ENCODE peak calls at places on chromosomes 5 and 9, in ten cellular contexts. One of them, this sample, is unnamed. For H3K27me3 and H3K4me1, the result is how much of the 10 kb centered on the place peaks cover.

GRCh38 chr5:9545959-9546851 is at the start of gene SEMA5A:
- DNase-seq in PC-3: peak
- DNase-seq in HepG2: no peak
- DNase-seq in esophagus squamous epithelium: no peak
- DNase-seq in naive thymus-derived CD4-positive, alpha-beta T cell: no peak
- DNase-seq in CD4-positive, CD25-positive, alpha-beta regulatory T cell: no peak
- DNase-seq in cardiac muscle cell: peak
- DNase-seq in stomach: peak
- DNase-seq in aorta: peak
- DNase-seq in fibroblast of lung: peak
- DNase-seq in this sample: peak

GRCh38 chr9:36078047-36078446 is 41.3 kb downstream of the RECK start:
- DNase-seq in PC-3: no peak
- DNase-seq in HepG2: no peak
- DNase-seq in esophagus squamous epithelium: no peak
- DNase-seq in naive thymus-derived CD4-positive, alpha-beta T cell: no peak
- DNase-seq in CD4-positive, CD25-positive, alpha-beta regulatory T cell: no peak
- DNase-seq in cardiac muscle cell: no peak
- DNase-seq in stomach: no peak
- DNase-seq in aorta: no peak
- DNase-seq in fibroblast of lung: no peak
- DNase-seq in this sample: no peak

GRCh38 chr9:133683494-133684460 is 47.6 kb downstream of the DBH start:
- DNase-seq in PC-3: no peak
- DNase-seq in HepG2: no peak
- DNase-seq in esophagus squamous epithelium: no peak
- DNase-seq in naive thymus-derived CD4-positive, alpha-beta T cell: peak
- DNase-seq in CD4-positive, CD25-positive, alpha-beta regulatory T cell: peak
- DNase-seq in cardiac muscle cell: peak
- DNase-seq in stomach: no peak
- DNase-seq in aorta: no peak
- DNase-seq in fibroblast of lung: peak
- DNase-seq in this sample: peak

GRCh38 chr5:32325067-32325466 is 12.3 kb upstream of the MTMR12 start:
- DNase-seq in PC-3: no peak
- DNase-seq in HepG2: no peak
- DNase-seq in esophagus squamous epithelium: no peak
- DNase-seq in naive thymus-derived CD4-positive, alpha-beta T cell: no peak
- DNase-seq in CD4-positive, CD25-positive, alpha-beta regulatory T cell: no peak
- DNase-seq in cardiac muscle cell: peak
- DNase-seq in stomach: no peak
- DNase-seq in aorta: no peak
- DNase-seq in fibroblast of lung: peak
- DNase-seq in this sample: no peak

GRCh38 chr9:133821606-133822438 is 83.7 kb upstream of the SARDH start:
- DNase-seq in PC-3: no peak
- DNase-seq in HepG2: no peak
- DNase-seq in esophagus squamous epithelium: no peak
- DNase-seq in naive thymus-derived CD4-positive, alpha-beta T cell: no peak
- DNase-seq in CD4-positive, CD25-positive, alpha-beta regulatory T cell: no peak
- DNase-seq in cardiac muscle cell: no peak
- DNase-seq in stomach: no peak
- DNase-seq in aorta: no peak
- DNase-seq in fibroblast of lung: peak
- DNase-seq in this sample: no peak

GRCh38 chr5:131363811-131364506 is 100.1 kb downstream of the CDC42SE2 start:
- DNase-seq in PC-3: no peak
- DNase-seq in HepG2: no peak
- DNase-seq in esophagus squamous epithelium: no peak
- DNase-seq in naive thymus-derived CD4-positive, alpha-beta T cell: no peak
- DNase-seq in CD4-positive, CD25-positive, alpha-beta regulatory T cell: no peak
- DNase-seq in cardiac muscle cell: no peak
- DNase-seq in stomach: no peak
- DNase-seq in aorta: no peak
- DNase-seq in fibroblast of lung: no peak
- DNase-seq in this sample: no peak

GRCh38 chr9:78280982-78281668 is 15.8 kb upstream of the PSAT1 start:
- DNase-seq in PC-3: no peak
- DNase-seq in HepG2: peak
- DNase-seq in esophagus squamous epithelium: no peak
- DNase-seq in naive thymus-derived CD4-positive, alpha-beta T cell: no peak
- DNase-seq in CD4-positive, CD25-positive, alpha-beta regulatory T cell: no peak
- DNase-seq in cardiac muscle cell: peak
- DNase-seq in stomach: peak
- DNase-seq in aorta: no peak
- DNase-seq in fibroblast of lung: peak
- DNase-seq in this sample: no peak

GRCh38 chr5:58156354-58156753 is 303.5 kb downstream of the PLK2 start:
- DNase-seq in PC-3: no peak
- DNase-seq in HepG2: no peak
- DNase-seq in esophagus squamous epithelium: no peak
- DNase-seq in naive thymus-derived CD4-positive, alpha-beta T cell: no peak
- DNase-seq in CD4-positive, CD25-positive, alpha-beta regulatory T cell: no peak
- DNase-seq in cardiac muscle cell: peak
- DNase-seq in stomach: no peak
- DNase-seq in aorta: no peak
- DNase-seq in fibroblast of lung: peak
- DNase-seq in this sample: no peak

GRCh38 chr5:4581289-4581688 is 558.8 kb upstream of the ADAMTS16 start:
- DNase-seq in PC-3: no peak
- DNase-seq in HepG2: no peak
- DNase-seq in esophagus squamous epithelium: no peak
- DNase-seq in naive thymus-derived CD4-positive, alpha-beta T cell: no peak
- DNase-seq in CD4-positive, CD25-positive, alpha-beta regulatory T cell: no peak
- DNase-seq in cardiac muscle cell: no peak
- DNase-seq in stomach: no peak
- DNase-seq in aorta: no peak
- DNase-seq in fibroblast of lung: no peak
- DNase-seq in this sample: no peak

GRCh38 chr5:1161832-1162229 is 39.6 kb upstream of the SLC6A19 start:
- DNase-seq in PC-3: peak
- DNase-seq in HepG2: no peak
- DNase-seq in esophagus squamous epithelium: no peak
- DNase-seq in naive thymus-derived CD4-positive, alpha-beta T cell: no peak
- DNase-seq in CD4-positive, CD25-positive, alpha-beta regulatory T cell: no peak
- DNase-seq in cardiac muscle cell: no peak
- DNase-seq in stomach: peak
- DNase-seq in aorta: peak
- DNase-seq in fibroblast of lung: no peak
- DNase-seq in this sample: no peak

GRCh38 chr9:111094433-111095421 is 56.5 kb upstream of the LPAR1 start:
- DNase-seq in PC-3: peak
- DNase-seq in HepG2: no peak
- DNase-seq in esophagus squamous epithelium: no peak
- DNase-seq in naive thymus-derived CD4-positive, alpha-beta T cell: no peak
- DNase-seq in CD4-positive, CD25-positive, alpha-beta regulatory T cell: no peak
- DNase-seq in cardiac muscle cell: peak
- DNase-seq in stomach: no peak
- DNase-seq in aorta: no peak
- DNase-seq in fibroblast of lung: peak
- DNase-seq in this sample: no peak

GRCh38 chr9:113796651-113797426 is 79.3 kb upstream of the ZNF618 start:
- DNase-seq in PC-3: no peak
- DNase-seq in HepG2: no peak
- DNase-seq in esophagus squamous epithelium: no peak
- DNase-seq in naive thymus-derived CD4-positive, alpha-beta T cell: no peak
- DNase-seq in CD4-positive, CD25-positive, alpha-beta regulatory T cell: no peak
- DNase-seq in cardiac muscle cell: no peak
- DNase-seq in stomach: no peak
- DNase-seq in aorta: no peak
- DNase-seq in fibroblast of lung: no peak
- DNase-seq in this sample: no peak

GRCh38 chr9:92455217-92455616 is 27.1 kb downstream of the ASPN start:
- DNase-seq in PC-3: peak
- DNase-seq in HepG2: peak
- DNase-seq in esophagus squamous epithelium: no peak
- DNase-seq in naive thymus-derived CD4-positive, alpha-beta T cell: no peak
- DNase-seq in CD4-positive, CD25-positive, alpha-beta regulatory T cell: peak
- DNase-seq in cardiac muscle cell: no peak
- DNase-seq in stomach: no peak
- DNase-seq in aorta: no peak
- DNase-seq in fibroblast of lung: no peak
- DNase-seq in this sample: no peak

GRCh38 chr9:116149844-116150243 is 3.7 kb upstream of the PAPPA start:
- DNase-seq in PC-3: peak
- DNase-seq in HepG2: no peak
- DNase-seq in esophagus squamous epithelium: no peak
- DNase-seq in naive thymus-derived CD4-positive, alpha-beta T cell: no peak
- DNase-seq in CD4-positive, CD25-positive, alpha-beta regulatory T cell: peak
- DNase-seq in cardiac muscle cell: no peak
- DNase-seq in stomach: peak
- DNase-seq in aorta: no peak
- DNase-seq in fibroblast of lung: no peak
- DNase-seq in this sample: no peak

GRCh38 chr5:72557147-72557501 is 49.9 kb upstream of the ZNF366 start:
- DNase-seq in PC-3: no peak
- DNase-seq in HepG2: no peak
- DNase-seq in esophagus squamous epithelium: no peak
- DNase-seq in naive thymus-derived CD4-positive, alpha-beta T cell: no peak
- DNase-seq in CD4-positive, CD25-positive, alpha-beta regulatory T cell: no peak
- DNase-seq in cardiac muscle cell: no peak
- DNase-seq in stomach: no peak
- DNase-seq in aorta: peak
- DNase-seq in fibroblast of lung: no peak
- DNase-seq in this sample: no peak

GRCh38 chr5:16937023-16937379 is 913 bp upstream of the MYO10 start:
- DNase-seq in PC-3: peak
- DNase-seq in HepG2: no peak
- DNase-seq in esophagus squamous epithelium: no peak
- DNase-seq in naive thymus-derived CD4-positive, alpha-beta T cell: no peak
- DNase-seq in CD4-positive, CD25-positive, alpha-beta regulatory T cell: no peak
- DNase-seq in cardiac muscle cell: no peak
- DNase-seq in stomach: peak
- DNase-seq in aorta: no peak
- DNase-seq in fibroblast of lung: no peak
- DNase-seq in this sample: no peak
- H3K4me3 ChIP-seq in PC-3: peak
- H3K4me3 ChIP-seq in HepG2: no peak
- H3K4me3 ChIP-seq in esophagus squamous epithelium: peak
- H3K4me3 ChIP-seq in naive thymus-derived CD4-positive, alpha-beta T cell: no peak
- H3K4me3 ChIP-seq in CD4-positive, CD25-positive, alpha-beta regulatory T cell: no peak
- H3K4me3 ChIP-seq in cardiac muscle cell: peak
- H3K4me3 ChIP-seq in stomach: peak
- H3K4me3 ChIP-seq in aorta: no peak
- H3K4me3 ChIP-seq in fibroblast of lung: peak
- H3K4me3 ChIP-seq in this sample: no peak

DNA sequence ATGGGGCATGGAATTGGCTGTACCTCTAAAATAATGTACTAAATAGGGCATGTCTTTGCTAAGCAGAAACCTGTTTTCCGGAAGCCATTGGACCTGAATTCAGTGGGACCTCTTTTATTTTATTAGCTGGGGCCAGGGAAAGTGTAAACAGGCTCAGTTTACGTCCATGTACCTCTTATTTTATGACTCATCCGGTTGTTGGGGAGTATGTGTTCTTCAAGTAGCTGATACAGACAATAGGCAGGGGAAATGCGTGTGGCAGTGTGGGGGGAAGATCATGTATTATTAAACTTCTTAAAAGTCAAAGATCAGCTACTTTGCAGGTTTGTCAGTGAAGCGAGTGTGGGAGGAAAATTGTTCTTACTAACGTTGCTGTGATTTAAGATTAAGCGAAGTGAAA is 1.4 kb upstream of the GDNF start:
- DNase-seq in PC-3: no peak
- DNase-seq in HepG2: no peak
- DNase-seq in esophagus squamous epithelium: no peak
- DNase-seq in naive thymus-derived CD4-positive, alpha-beta T cell: no peak
- DNase-seq in CD4-positive, CD25-positive, alpha-beta regulatory T cell: no peak
- DNase-seq in cardiac muscle cell: no peak
- DNase-seq in stomach: no peak
- DNase-seq in aorta: no peak
- DNase-seq in fibroblast of lung: peak
- DNase-seq in this sample: no peak
- H3K27me3 ChIP-seq in PC-3: half or more
- H3K27me3 ChIP-seq in HepG2: under half
- H3K27me3 ChIP-seq in esophagus squamous epithelium: under half
- H3K27me3 ChIP-seq in naive thymus-derived CD4-positive, alpha-beta T cell: under half
- H3K27me3 ChIP-seq in CD4-positive, CD25-positive, alpha-beta regulatory T cell: under half
- H3K27me3 ChIP-seq in cardiac muscle cell: half or more
- H3K27me3 ChIP-seq in stomach: half or more
- H3K27me3 ChIP-seq in aorta: under half
- H3K27me3 ChIP-seq in fibroblast of lung: under half
- H3K27me3 ChIP-seq in this sample: under half

GRCh38 chr9:124812401-124813016 is 35.6 kb downstream of the OLFML2A start:
- DNase-seq in PC-3: peak
- DNase-seq in HepG2: peak
- DNase-seq in esophagus squamous epithelium: no peak
- DNase-seq in naive thymus-derived CD4-positive, alpha-beta T cell: no peak
- DNase-seq in CD4-positive, CD25-positive, alpha-beta regulatory T cell: no peak
- DNase-seq in cardiac muscle cell: peak
- DNase-seq in stomach: no peak
- DNase-seq in aorta: peak
- DNase-seq in fibroblast of lung: peak
- DNase-seq in this sample: no peak
- H3K4me1 ChIP-seq in PC-3: under half
- H3K4me1 ChIP-seq in HepG2: under half
- H3K4me1 ChIP-seq in esophagus squamous epithelium: under half
- H3K4me1 ChIP-seq in naive thymus-derived CD4-positive, alpha-beta T cell: under half
- H3K4me1 ChIP-seq in CD4-positive, CD25-positive, alpha-beta regulatory T cell: under half
- H3K4me1 ChIP-seq in cardiac muscle cell: under half
- H3K4me1 ChIP-seq in stomach: under half
- H3K4me1 ChIP-seq in aorta: under half
- H3K4me1 ChIP-seq in fibroblast of lung: under half
- H3K4me1 ChIP-seq in this sample: under half

GRCh38 chr5:137891849-137892248 is 2.6 kb downstream of the PKD2L2 start:
- DNase-seq in PC-3: no peak
- DNase-seq in HepG2: peak
- DNase-seq in esophagus squamous epithelium: no peak
- DNase-seq in naive thymus-derived CD4-positive, alpha-beta T cell: no peak
- DNase-seq in CD4-positive, CD25-positive, alpha-beta regulatory T cell: peak
- DNase-seq in cardiac muscle cell: no peak
- DNase-seq in stomach: no peak
- DNase-seq in aorta: no peak
- DNase-seq in fibroblast of lung: no peak
- DNase-seq in this sample: no peak

GRCh38 chr5:137888489-137888874 is 775 bp upstream of the PKD2L2 start:
- DNase-seq in PC-3: no peak
- DNase-seq in HepG2: no peak
- DNase-seq in esophagus squamous epithelium: no peak
- DNase-seq in naive thymus-derived CD4-positive, alpha-beta T cell: no peak
- DNase-seq in CD4-positive, CD25-positive, alpha-beta regulatory T cell: no peak
- DNase-seq in cardiac muscle cell: no peak
- DNase-seq in stomach: no peak
- DNase-seq in aorta: no peak
- DNase-seq in fibroblast of lung: peak
- DNase-seq in this sample: no peak

GRCh38 chr5:137888875-137889759 is at the start of gene PKD2L2:
- DNase-seq in PC-3: peak
- DNase-seq in HepG2: no peak
- DNase-seq in esophagus squamous epithelium: peak
- DNase-seq in naive thymus-derived CD4-positive, alpha-beta T cell: peak
- DNase-seq in CD4-positive, CD25-positive, alpha-beta regulatory T cell: peak
- DNase-seq in cardiac muscle cell: peak
- DNase-seq in stomach: peak
- DNase-seq in aorta: peak
- DNase-seq in fibroblast of lung: peak
- DNase-seq in this sample: peak

GRCh38 chr5:137890850-137891249 is 1.6 kb downstream of the PKD2L2 start:
- DNase-seq in PC-3: peak
- DNase-seq in HepG2: peak
- DNase-seq in esophagus squamous epithelium: no peak
- DNase-seq in naive thymus-derived CD4-positive, alpha-beta T cell: no peak
- DNase-seq in CD4-positive, CD25-positive, alpha-beta regulatory T cell: no peak
- DNase-seq in cardiac muscle cell: no peak
- DNase-seq in stomach: no peak
- DNase-seq in aorta: no peak
- DNase-seq in fibroblast of lung: no peak
- DNase-seq in this sample: no peak

GRCh38 chr5:137887831-137888230 is 1.4 kb upstream of the PKD2L2 start:
- DNase-seq in PC-3: no peak
- DNase-seq in HepG2: no peak
- DNase-seq in esophagus squamous epithelium: no peak
- DNase-seq in naive thymus-derived CD4-positive, alpha-beta T cell: no peak
- DNase-seq in CD4-positive, CD25-positive, alpha-beta regulatory T cell: peak
- DNase-seq in cardiac muscle cell: no peak
- DNase-seq in stomach: no peak
- DNase-seq in aorta: no peak
- DNase-seq in fibroblast of lung: no peak
- DNase-seq in this sample: no peak
- H3K4me3 ChIP-seq in PC-3: peak
- H3K4me3 ChIP-seq in HepG2: no peak
- H3K4me3 ChIP-seq in esophagus squamous epithelium: no peak
- H3K4me3 ChIP-seq in naive thymus-derived CD4-positive, alpha-beta T cell: no peak
- H3K4me3 ChIP-seq in CD4-positive, CD25-positive, alpha-beta regulatory T cell: peak
- H3K4me3 ChIP-seq in cardiac muscle cell: no peak
- H3K4me3 ChIP-seq in stomach: no peak
- H3K4me3 ChIP-seq in aorta: no peak
- H3K4me3 ChIP-seq in fibroblast of lung: no peak
- H3K4me3 ChIP-seq in this sample: no peak

This sample was measured in effector memory CD4-positive, alpha-beta T cell.